ENCODE peak calls at places on chromosomes 13 and 19, in nine cellular contexts. A is AG04450; X is epithelial cell of esophagus; K is activated CD8-positive, alpha-beta T cell treated with anti-CD3 and anti-CD28 coated beads for 36 hours; D is left ventricle myocardium inferior; Y is heart left ventricle; W is brain microvascular endothelial cell; R is left lung; Z is SK-N-SH. L is an unnamed sample.

GRCh38 chr13:36778083-36778671 is 40.8 kb upstream of the RFXAP start:
- DNase-seq in Z (no peak), R (no peak), A (peak), X (peak), Y (no peak), W (peak), D (no peak), K (no peak), L (no peak)

GRCh38 chr13:40118337-40118736 is 462.9 kb downstream of the COG6 start:
- DNase-seq in D (no peak), W (no peak), X (no peak), A (no peak), K (no peak), Y (no peak), Z (no peak), R (no peak), L (no peak)

GRCh38 chr13:31749929-31750328 is 10.6 kb downstream of the RXFP2 start:
- DNase-seq in R (no peak), A (peak), W (peak), X (peak), Y (no peak), Z (no peak), D (no peak), K (no peak), L (peak)

GRCh38 chr13:98033277-98034247 is 80.1 kb downstream of the IPO5 start:
- DNase-seq in R (no peak), A (no peak), X (peak), D (no peak), Y (no peak), Z (peak), K (no peak), W (peak), L (peak)

GRCh38 chr13:29422015-29422414 is 173.5 kb downstream of the SLC7A1 start:
- DNase-seq in K (no peak), A (no peak), Y (no peak), R (no peak), D (no peak), W (no peak), Z (no peak), X (no peak), L (no peak)

GRCh38 chr13:40192516-40193257 is 473.8 kb downstream of the FOXO1 start:
- DNase-seq in R (no peak), D (no peak), K (no peak), X (no peak), Y (peak), W (no peak), A (no peak), Z (no peak), L (no peak)

GRCh38 chr19:4449022-4449825 is 8.4 kb downstream of the UBXN6 start:
- DNase-seq in W (no peak), X (no peak), D (peak), Y (peak), R (no peak), K (no peak), Z (peak), A (no peak), L (no peak)

GRCh38 chr13:31264146-31264545 is 64.4 kb downstream of the B3GLCT start:
- DNase-seq in Y (no peak), A (no peak), Z (no peak), W (no peak), K (no peak), X (no peak), D (no peak), R (no peak), L (no peak)

GRCh38 chr13:112510002-112510780 is 77.8 kb downstream of the TUBGCP3 start:
- DNase-seq in X (peak), D (no peak), Y (no peak), A (peak), R (peak), K (peak), W (peak), Z (peak), L (peak)

GRCh38 chr13:23447927-23448326 is 14.4 kb upstream of the SACS start:
- DNase-seq in A (peak), Y (no peak), K (no peak), X (peak), Z (no peak), W (no peak), R (no peak), D (no peak), L (no peak)

GRCh38 chr13:53198017-53198416 is 169.4 kb downstream of the OLFM4 start:
- DNase-seq in Z (peak), K (no peak), X (no peak), Y (no peak), W (no peak), D (no peak), A (no peak), R (no peak), L (peak)

GRCh38 chr13:53200075-53200474 is 171.5 kb downstream of the OLFM4 start:
- DNase-seq in A (no peak), Z (no peak), X (no peak), R (no peak), K (no peak), Y (no peak), W (no peak), D (no peak), L (no peak)

GRCh38 chr13:53198699-53199098 is 170.1 kb downstream of the OLFM4 start:
- DNase-seq in Z (no peak), X (no peak), R (no peak), A (no peak), W (no peak), K (no peak), Y (no peak), D (no peak), L (no peak)

GRCh38 chr13:53201454-53202225 is 173.0 kb downstream of the OLFM4 start:
- DNase-seq in R (no peak), Z (peak), X (no peak), D (peak), K (no peak), A (no peak), Y (no peak), W (no peak), L (no peak)

DNA sequence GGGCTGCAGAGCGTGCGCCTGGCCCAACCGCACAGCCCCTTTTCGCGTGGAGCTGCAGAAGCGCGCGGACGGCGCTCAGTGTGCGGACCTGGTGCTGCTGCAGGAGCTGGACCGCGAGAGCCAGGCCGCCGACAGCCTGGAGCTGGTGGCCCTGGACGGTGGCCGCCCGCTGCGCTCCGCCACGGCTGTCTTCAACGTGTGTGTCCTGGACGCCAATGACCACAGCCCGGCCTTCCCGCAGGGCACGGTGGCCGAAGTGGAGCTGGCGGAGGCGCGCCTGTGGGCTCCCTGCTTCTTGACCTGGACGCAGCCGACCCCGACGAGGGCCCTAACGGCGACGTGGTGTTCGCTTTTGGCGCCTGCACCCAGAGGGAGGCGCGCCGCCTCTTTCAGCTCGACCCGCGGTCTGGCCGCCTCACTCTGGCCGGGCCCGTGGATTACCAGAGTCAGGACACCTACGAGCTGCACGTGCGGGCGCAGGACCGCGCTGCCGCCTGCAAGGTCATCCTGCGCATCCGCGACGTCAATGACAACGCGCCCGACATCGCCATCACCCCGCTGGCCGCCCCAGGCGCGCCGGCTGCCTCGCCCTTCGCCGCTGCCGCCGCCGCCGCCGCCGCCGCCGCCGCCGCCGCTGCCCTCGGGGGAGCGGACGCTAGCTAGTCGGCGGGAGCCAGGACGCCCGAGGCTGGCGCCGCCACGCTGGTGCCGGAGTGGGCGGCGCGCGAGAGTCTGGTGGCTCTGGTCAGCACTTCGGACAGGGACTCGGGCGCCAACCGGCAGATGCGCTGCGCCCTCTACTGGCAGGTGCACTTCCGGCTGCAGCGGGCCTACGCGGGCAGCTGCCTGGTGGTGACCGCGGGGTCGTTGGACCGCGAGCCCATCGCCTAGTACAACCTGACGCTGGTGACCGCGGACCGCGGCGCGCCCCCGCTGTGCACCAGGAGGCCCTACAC is 172.2 kb downstream of the OLFM4 start:
- DNase-seq in D (peak), R (peak), X (peak), Z (peak), K (peak), Y (peak), W (no peak), A (no peak), L (no peak)
- TF ChIP-seq CTCF in D (peak), R (no peak), X (peak), Z (no peak), K (peak), Y (no peak), W (peak), A (peak), L (no peak)

GRCh38 chr19:11155373-11156120 is at the start of gene SPC24:
- DNase-seq in D (peak), K (peak), W (peak), X (peak), R (peak), Z (peak), Y (peak), A (peak), L (peak)
- TF ChIP-seq CTCF in D (no peak), K (no peak), W (no peak), X (no peak), R (no peak), Z (no peak), Y (no peak), A (no peak), L (no peak)

DNA sequence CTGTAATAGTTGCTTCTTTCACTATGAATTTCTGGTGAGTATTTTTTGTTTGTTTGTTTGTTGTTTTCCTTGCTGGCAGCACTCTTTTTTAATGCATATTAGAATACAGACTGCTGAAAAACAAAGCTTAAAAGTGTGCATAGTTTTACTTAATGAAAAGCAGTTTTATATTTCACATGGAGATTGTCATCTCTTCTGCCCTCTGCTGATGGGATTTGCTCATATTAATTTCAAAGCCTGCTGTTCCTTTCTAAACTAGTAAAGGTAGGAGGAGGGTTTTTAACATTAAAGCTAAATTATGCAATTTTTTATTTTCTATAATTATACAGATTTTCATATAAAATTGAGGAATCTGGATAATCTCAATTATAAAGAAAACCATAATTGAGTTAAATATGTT is 692.6 kb upstream of the SLITRK1 start:
- DNase-seq in X (peak), Z (peak), Y (no peak), R (no peak), W (peak), K (no peak), D (no peak), A (no peak), L (peak)
- TF ChIP-seq CTCF in X (peak), Z (peak), Y (peak), R (no peak), W (peak), K (no peak), D (peak), A (peak), L (peak)

GRCh38 chr13:110490009-110490770 is 71.3 kb downstream of the RAB20 start:
- DNase-seq in A (no peak), Z (no peak), D (no peak), R (no peak), W (no peak), Y (no peak), K (no peak), X (no peak), L (no peak)
- TF ChIP-seq CTCF in A (no peak), Z (no peak), D (no peak), R (no peak), W (no peak), Y (no peak), K (no peak), X (no peak), L (no peak)

GRCh38 chr19:18278521-18279265 is 2.7 kb downstream of the JUND start:
- DNase-seq in D (no peak), X (no peak), Z (no peak), K (peak), Y (no peak), R (no peak), W (peak), A (no peak), L (no peak)
- TF ChIP-seq CTCF in D (no peak), X (peak), Z (peak), K (no peak), Y (no peak), R (no peak), W (peak), A (peak), L (no peak)

GRCh38 chr13:64531400-64531799 is 2698.7 kb downstream of the PCDH9 start:
- DNase-seq in Y (no peak), Z (no peak), X (no peak), R (no peak), A (no peak), K (no peak), W (no peak), D (no peak), L (no peak)

GRCh38 chr13:64525687-64526086 is 2704.4 kb downstream of the PCDH9 start:
- DNase-seq in Z (no peak), W (no peak), K (no peak), A (no peak), D (no peak), Y (no peak), R (no peak), X (no peak), L (no peak)

GRCh38 chr13:64534302-64534701 is 2695.8 kb downstream of the PCDH9 start:
- DNase-seq in Z (no peak), X (no peak), W (no peak), K (no peak), R (no peak), Y (no peak), D (no peak), A (no peak), L (no peak)

GRCh38 chr13:64527561-64527960 is 2702.6 kb downstream of the PCDH9 start:
- DNase-seq in A (no peak), Y (no peak), Z (no peak), W (no peak), K (no peak), R (no peak), X (peak), D (no peak), L (peak)

DNA sequence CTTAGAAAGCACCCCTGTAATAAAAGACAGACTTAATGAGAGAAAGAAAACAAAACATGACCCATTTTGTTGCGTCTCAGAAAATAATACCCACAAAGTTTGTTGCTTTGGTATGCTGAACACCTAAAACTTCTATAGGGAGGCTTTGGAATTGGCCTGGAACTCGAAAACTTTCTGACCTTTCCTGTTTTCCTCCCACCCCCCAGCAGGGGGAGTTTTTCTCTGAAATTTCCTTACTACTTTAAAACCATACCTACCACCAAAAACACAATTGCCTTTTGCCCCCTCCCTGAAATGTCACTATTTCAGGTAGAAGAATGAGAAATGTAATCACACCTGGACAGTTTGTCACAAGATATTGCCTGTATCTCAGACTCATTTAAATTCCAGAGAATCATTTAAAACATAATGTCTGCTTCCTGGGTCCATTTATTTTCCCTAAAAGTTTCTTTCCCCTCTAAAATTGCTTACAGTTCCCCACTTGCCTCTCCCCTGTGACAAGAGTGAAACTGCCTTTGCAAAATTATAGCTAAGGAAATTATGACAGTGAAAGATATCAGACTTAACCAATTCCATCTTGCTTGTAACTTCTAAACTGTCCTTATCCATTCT is 2700.2 kb downstream of the PCDH9 start:
- DNase-seq in R (no peak), Z (peak), W (no peak), K (peak), A (no peak), X (peak), D (no peak), Y (no peak), L (peak)
- TF ChIP-seq CTCF in R (peak), Z (peak), W (peak), K (peak), A (peak), X (peak), D (peak), Y (no peak), L (peak)

GRCh38 chr19:6060600-6061391 is 49.5 kb downstream of the RFX2 start:
- DNase-seq in Z (peak), W (no peak), D (no peak), K (peak), Y (no peak), X (no peak), A (no peak), R (no peak), L (peak)
- TF ChIP-seq CTCF in Z (no peak), W (no peak), D (no peak), K (no peak), Y (no peak), X (no peak), A (no peak), R (no peak), L (no peak)

DNA sequence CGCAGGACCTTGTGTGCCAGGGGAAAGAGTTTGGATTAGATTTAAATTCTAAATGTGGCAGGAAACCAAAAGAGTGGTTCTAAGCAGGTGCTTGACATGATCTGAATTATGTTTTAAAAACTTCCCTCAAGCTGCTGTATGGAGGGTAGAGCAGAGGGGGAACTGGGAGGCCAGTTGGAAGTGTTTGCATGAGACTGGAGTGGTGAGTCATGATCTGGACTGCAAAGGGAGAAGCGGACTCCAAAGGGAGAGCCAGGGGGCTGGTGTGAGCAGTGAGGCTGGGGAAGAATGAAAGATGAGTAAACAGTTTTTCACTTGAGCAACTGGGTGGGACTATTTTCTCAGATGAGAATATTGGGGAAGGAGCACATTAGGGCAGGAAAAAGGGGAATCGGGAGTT is 206.1 kb downstream of the DNAJC15 start:
- DNase-seq in Y (no peak), R (peak), A (peak), Z (no peak), X (peak), D (no peak), W (peak), K (no peak), L (peak)
- TF ChIP-seq CTCF in Y (no peak), R (no peak), A (no peak), Z (no peak), X (no peak), D (no peak), W (peak), K (no peak), L (no peak)

L was measured in MCF 10A.